ENCODE peak calls at places on chromosomes 4 and X, in eight cellular contexts. R is Caco-2, D is astrocyte of the spinal cord, Q is suprapubic skin, U is uterus, L is Panc1, Z is AG10803, A is cardiac muscle cell. H is an unnamed sample.

GRCh38 chr4:164224871-164225270 is 529.1 kb upstream of the SMIM31 start:
- DNase-seq in A (no peak), Q (no peak), R (no peak), L (no peak), U (no peak), D (no peak), Z (no peak), H (no peak)

GRCh38 chr4:28106155-28106554 is 1245.5 kb downstream of the STIM2 start:
- DNase-seq in A (no peak), L (no peak), D (no peak), R (no peak), Q (no peak), Z (no peak), U (no peak), H (no peak)

GRCh38 chr4:145805490-145805889 is 125.5 kb downstream of the C4orf51 start:
- DNase-seq in Q (no peak), R (peak), D (peak), Z (peak), A (peak), L (no peak), U (no peak), H (no peak)

GRCh38 chrX:73127700-73128241 is 48.5 kb upstream of the PABPC1L2A start:
- DNase-seq in Z (peak), U (peak), L (no peak), R (no peak), Q (no peak), A (peak), D (no peak), H (no peak)

GRCh38 chr4:175705407-175705806 is 106.7 kb downstream of the GPM6A start:
- DNase-seq in Q (no peak), U (no peak), R (no peak), D (peak), L (no peak), A (peak), Z (no peak), H (no peak)

GRCh38 chr4:145812902-145813301 is 125.7 kb downstream of the ZNF827 start:
- DNase-seq in A (no peak), R (no peak), D (no peak), Z (no peak), U (no peak), Q (no peak), L (no peak), H (no peak)

GRCh38 chr4:121697626-121698025 is 846 bp upstream of the ANXA5 start:
- DNase-seq in A (no peak), L (no peak), D (no peak), Q (no peak), U (no peak), R (no peak), Z (no peak), H (peak)

GRCh38 chr4:101037938-101038413 is 309.4 kb downstream of the PPP3CA start:
- DNase-seq in Z (peak), Q (no peak), D (peak), U (no peak), A (no peak), R (no peak), L (no peak), H (peak)

GRCh38 chr4:76251448-76252270 is at the start of gene FAM47E:
- DNase-seq in U (peak), Z (peak), Q (peak), A (peak), L (no peak), D (peak), R (peak), H (no peak)

GRCh38 chr4:47490550-47490949 is 5.5 kb downstream of the ATP10D start:
- DNase-seq in L (peak), Q (no peak), A (peak), D (peak), U (no peak), R (peak), Z (no peak), H (no peak)

GRCh38 chr4:83582289-83582756 is 46.4 kb downstream of the GPAT3 start:
- DNase-seq in Z (peak), U (peak), L (no peak), A (no peak), D (peak), R (peak), Q (no peak), H (no peak)

GRCh38 chrX:38961936-38962335 is 160.7 kb downstream of the MID1IP1 start:
- DNase-seq in U (no peak), Z (no peak), R (no peak), A (no peak), Q (no peak), D (no peak), L (no peak), H (no peak)

GRCh38 chr4:1407657-1408333 is 1.6 kb upstream of the NKX1-1 start:
- DNase-seq in Z (no peak), L (no peak), A (no peak), Q (no peak), D (no peak), R (no peak), U (no peak), H (no peak)

GRCh38 chr4:68038272-68038671 is 75.0 kb upstream of the TMPRSS11A start:
- DNase-seq in Z (no peak), Q (no peak), D (no peak), A (no peak), L (no peak), R (no peak), U (no peak), H (no peak)

GRCh38 chrX:23952984-23953907 is 45.4 kb downstream of the CXorf58 start:
- DNase-seq in Q (no peak), A (peak), U (no peak), Z (no peak), R (no peak), D (no peak), L (no peak), H (peak)

GRCh38 chr4:86414686-86415085 is 54.8 kb upstream of the MAPK10 start:
- DNase-seq in A (no peak), U (no peak), R (no peak), Z (no peak), L (no peak), Q (no peak), D (peak), H (no peak)

GRCh38 chrX:82208976-82209375 is 1007.1 kb downstream of the SH3BGRL start:
- DNase-seq in U (no peak), D (no peak), Z (no peak), L (no peak), A (no peak), Q (no peak), R (no peak), H (no peak)

GRCh38 chr4:95059630-95060029 is 301.9 kb downstream of the BMPR1B start:
- DNase-seq in Z (peak), D (peak), R (no peak), Q (no peak), L (no peak), A (no peak), U (no peak), H (no peak)

GRCh38 chr4:123232439-123232838 is 164.2 kb upstream of the SPRY1 start:
- DNase-seq in Z (peak), L (no peak), D (no peak), Q (no peak), U (no peak), R (no peak), A (no peak), H (no peak)

GRCh38 chr4:1113311-1114009 is at the start of gene RNF212:
- DNase-seq in U (no peak), L (no peak), Z (peak), D (no peak), R (no peak), A (peak), Q (no peak), H (no peak)

GRCh38 chrX:23935116-23935515 is 27.3 kb downstream of the CXorf58 start:
- DNase-seq in D (no peak), L (no peak), R (no peak), Q (no peak), U (no peak), A (no peak), Z (peak), H (no peak)

GRCh38 chr4:81069706-81070331 is 39.3 kb downstream of the BMP3 start:
- DNase-seq in D (peak), R (peak), Z (peak), L (peak), U (peak), Q (peak), A (peak), H (peak)

GRCh38 chrX:101357166-101357795 is 8.7 kb upstream of the TIMM8A start:
- DNase-seq in D (no peak), U (no peak), Z (peak), L (no peak), R (peak), Q (no peak), A (no peak), H (no peak)

GRCh38 chr4:8192748-8193738 is 6.0 kb upstream of the SH3TC1 start:
- DNase-seq in L (peak), Z (peak), Q (no peak), R (peak), A (no peak), U (no peak), D (peak), H (peak)
- TF ChIP-seq CTCF in L (no peak), Z (peak), Q (no peak), R (peak), A (no peak), U (peak), D (peak), H (peak)

GRCh38 chr4:39932776-39933402 is 44.8 kb downstream of the PDS5A start:
- DNase-seq in L (no peak), D (no peak), A (no peak), Z (no peak), U (no peak), Q (no peak), R (no peak), H (no peak)
- H3K4me3 ChIP-seq in L (no peak), D (no peak), A (no peak), Z (no peak), U (no peak), Q (no peak), R (no peak), H (no peak)

GRCh38 chrX:13747836-13748235 is 13.3 kb downstream of the OFD1 start:
- DNase-seq in L (no peak), Q (no peak), R (peak), D (peak), U (peak), Z (peak), A (peak), H (no peak)
- TF ChIP-seq CTCF in L (peak), Q (no peak), R (peak), D (peak), U (peak), Z (peak), A (peak), H (peak)

GRCh38 chr4:180057891-180058643 is 2185.1 kb upstream of the TENM3 start:
- DNase-seq in D (peak), U (no peak), Z (no peak), L (no peak), R (peak), Q (no peak), A (peak), H (no peak)
- H3K4me3 ChIP-seq in D (peak), U (peak), Z (peak), L (peak), R (peak), Q (peak), A (peak), H (no peak)